ENCODE peak calls at places on chromosomes 6 and 20, in nine cellular contexts. X is tibial nerve, K is endodermal cell, U is SK-N-DZ, G is AG04449, M is IMR-90, I is NCI-H1930, Q is spleen, B is amniotic epithelial cell. Y is an unnamed sample.

GRCh38 chr20:63249891-63250290 is 4.4 kb downstream of the NKAIN4 start:
- DNase-seq in G (no peak), M (no peak), I (no peak), Q (no peak), U (no peak), K (no peak), X (no peak), B (no peak), Y (no peak)

GRCh38 chr6:150876598-150876997 is 11.1 kb downstream of the MTHFD1L start:
- DNase-seq in U (no peak), G (no peak), X (no peak), Q (no peak), B (no peak), K (no peak), M (peak; percentile 37), I (no peak), Y (no peak)

GRCh38 chr20:34720266-34720665 is 16.1 kb downstream of the TP53INP2 start:
- DNase-seq in X (no peak), K (no peak), U (no peak), M (peak; percentile 26), Q (no peak), I (no peak), B (peak; percentile 34), G (no peak), Y (no peak)

GRCh38 chr6:6631526-6632276 is 43.2 kb downstream of the LY86 start:
- DNase-seq in X (no peak), G (no peak), B (peak; percentile 29), I (no peak), Q (no peak), U (no peak), K (no peak), M (no peak), Y (no peak)

GRCh38 chr6:13765570-13765969 is 48.8 kb downstream of the MCUR1 start:
- DNase-seq in I (no peak), X (no peak), Q (no peak), M (peak; percentile 44), B (peak; percentile 70), G (no peak), U (no peak), K (no peak), Y (no peak)

GRCh38 chr20:11890331-11891080 is 27.2 kb upstream of the BTBD3 start:
- DNase-seq in B (peak; percentile 87), I (peak; percentile 92), M (peak; percentile 91), Q (peak; percentile 92), U (peak; percentile 93), G (peak; percentile 16), K (peak; percentile 98), X (peak; percentile 61), Y (peak; percentile 97)

GRCh38 chr6:40947876-40948514 is 91.0 kb downstream of the UNC5CL start:
- DNase-seq in U (no peak), B (peak; percentile 67), X (no peak), K (peak; percentile 61), Q (no peak), I (no peak), G (no peak), M (peak; percentile 90), Y (peak; percentile 36)

GRCh38 chr6:151379933-151380847 is 11.2 kb downstream of the ZBTB2 start:
- DNase-seq in U (no peak), B (no peak), K (peak; percentile 58), M (no peak), I (no peak), X (no peak), G (no peak), Q (no peak), Y (no peak)

GRCh38 chr6:37994238-37994637 is 174.7 kb downstream of the ZFAND3 start:
- DNase-seq in X (no peak), M (no peak), G (no peak), K (no peak), I (no peak), U (no peak), Q (no peak), B (no peak), Y (no peak)

GRCh38 chr6:113185299-113185698 is 671.8 kb upstream of the MARCKS start:
- DNase-seq in X (no peak), I (no peak), M (peak; percentile 48), U (no peak), K (no peak), B (no peak), Q (no peak), G (no peak), Y (no peak)